ENCODE peak calls at places on chromosomes 5 and 9, in seven cellular contexts. One of them, this sample, is unnamed.

GRCh38 chr9:134317431-134318414 is 8.5 kb upstream of the RXRA start:
- DNase-seq in colonic mucosa: no peak
- DNase-seq in omental fat pad: no peak
- DNase-seq in uterus: peak
- DNase-seq in GM12892: no peak
- DNase-seq in A549: no peak
- DNase-seq in ELF-1: no peak
- DNase-seq in this sample: no peak

GRCh38 chr5:31854625-31855526 is 215.9 kb downstream of the PDZD2 start:
- DNase-seq in colonic mucosa: no peak
- DNase-seq in omental fat pad: peak
- DNase-seq in uterus: peak
- DNase-seq in GM12892: no peak
- DNase-seq in A549: peak
- DNase-seq in ELF-1: peak
- DNase-seq in this sample: no peak

GRCh38 chr5:89342106-89342876 is 459.3 kb upstream of the MEF2C start:
- DNase-seq in colonic mucosa: no peak
- DNase-seq in omental fat pad: no peak
- DNase-seq in uterus: no peak
- DNase-seq in GM12892: no peak
- DNase-seq in A549: no peak
- DNase-seq in ELF-1: no peak
- DNase-seq in this sample: no peak

GRCh38 chr9:74803366-74804017 is 84.2 kb downstream of the TRPM6 start:
- DNase-seq in colonic mucosa: peak
- DNase-seq in omental fat pad: no peak
- DNase-seq in uterus: no peak
- DNase-seq in GM12892: no peak
- DNase-seq in A549: peak
- DNase-seq in ELF-1: no peak
- DNase-seq in this sample: no peak

GRCh38 chr9:130287736-130288135 is 22.2 kb downstream of the HMCN2 start:
- DNase-seq in colonic mucosa: no peak
- DNase-seq in omental fat pad: no peak
- DNase-seq in uterus: no peak
- DNase-seq in GM12892: no peak
- DNase-seq in A549: no peak
- DNase-seq in ELF-1: no peak
- DNase-seq in this sample: no peak

GRCh38 chr5:94433393-94434149 is 184.8 kb downstream of the KIAA0825 start:
- DNase-seq in colonic mucosa: no peak
- DNase-seq in omental fat pad: no peak
- DNase-seq in uterus: no peak
- DNase-seq in GM12892: no peak
- DNase-seq in A549: no peak
- DNase-seq in ELF-1: no peak
- DNase-seq in this sample: no peak

GRCh38 chr5:181241393-181241975 is 2.2 kb downstream of the RACK1 start:
- DNase-seq in colonic mucosa: no peak
- DNase-seq in omental fat pad: no peak
- DNase-seq in uterus: no peak
- DNase-seq in GM12892: no peak
- DNase-seq in A549: no peak
- DNase-seq in ELF-1: no peak
- DNase-seq in this sample: no peak

GRCh38 chr5:82594097-82594496 is 315.9 kb upstream of the RPS23 start:
- DNase-seq in colonic mucosa: no peak
- DNase-seq in omental fat pad: no peak
- DNase-seq in uterus: no peak
- DNase-seq in GM12892: no peak
- DNase-seq in A549: no peak
- DNase-seq in ELF-1: no peak
- DNase-seq in this sample: no peak

GRCh38 chr5:110681953-110682352 is 44.5 kb downstream of the TMEM232 start:
- DNase-seq in colonic mucosa: no peak
- DNase-seq in omental fat pad: no peak
- DNase-seq in uterus: no peak
- DNase-seq in GM12892: no peak
- DNase-seq in A549: no peak
- DNase-seq in ELF-1: no peak
- DNase-seq in this sample: no peak

GRCh38 chr9:27432308-27432707 is 91.8 kb upstream of the IFNK start:
- DNase-seq in colonic mucosa: no peak
- DNase-seq in omental fat pad: no peak
- DNase-seq in uterus: no peak
- DNase-seq in GM12892: no peak
- DNase-seq in A549: no peak
- DNase-seq in ELF-1: no peak
- DNase-seq in this sample: no peak

GRCh38 chr5:171858303-171858702 is 72.7 kb downstream of the SMIM23 start:
- DNase-seq in colonic mucosa: no peak
- DNase-seq in omental fat pad: no peak
- DNase-seq in uterus: no peak
- DNase-seq in GM12892: no peak
- DNase-seq in A549: peak
- DNase-seq in ELF-1: peak
- DNase-seq in this sample: no peak

GRCh38 chr5:58040851-58041250 is 419.0 kb downstream of the PLK2 start:
- DNase-seq in colonic mucosa: no peak
- DNase-seq in omental fat pad: no peak
- DNase-seq in uterus: no peak
- DNase-seq in GM12892: no peak
- DNase-seq in A549: no peak
- DNase-seq in ELF-1: no peak
- DNase-seq in this sample: no peak

This sample was measured in GM18507.